ENCODE peak calls at places on chromosomes 4 and X, in ten cellular contexts. L, D, Z, O, S, J, E, Y, G and H are unnamed samples.

GRCh38 chr4:55255171-55255570 is 90.9 kb upstream of the SRD5A3 start:
- DNase-seq in L (no peak), D (no peak), Z (no peak), O (no peak), S (peak), J (no peak), E (no peak), Y (no peak), G (no peak), H (no peak)

GRCh38 chrX:23779025-23779424 is 3.9 kb upstream of the SAT1 start:
- DNase-seq in L (peak), D (no peak), Z (no peak), O (no peak), S (peak), J (no peak), E (no peak), Y (no peak), G (no peak), H (no peak)

GRCh38 chrX:13932416-13932815 is 97.3 kb downstream of the GEMIN8 start:
- DNase-seq in L (no peak), D (no peak), Z (no peak), O (no peak), S (no peak), J (no peak), E (no peak), Y (no peak), G (no peak), H (no peak)

GRCh38 chr4:103996637-103997036 is 276.9 kb upstream of the TACR3 start:
- DNase-seq in L (peak), D (no peak), Z (no peak), O (no peak), S (peak), J (no peak), E (peak), Y (no peak), G (no peak), H (peak)

GRCh38 chrX:46588263-46588662 is 14.7 kb downstream of the CHST7 start:
- DNase-seq in L (peak), D (peak), Z (no peak), O (no peak), S (peak), J (no peak), E (peak), Y (no peak), G (peak), H (no peak)

GRCh38 chr4:86044593-86044985 is 315.3 kb downstream of the MAPK10 start:
- DNase-seq in L (no peak), D (no peak), Z (no peak), O (no peak), S (no peak), J (no peak), E (no peak), Y (no peak), G (no peak), H (no peak)

GRCh38 chr4:184902550-184902949 is 76.8 kb upstream of the ACSL1 start:
- DNase-seq in L (no peak), D (no peak), Z (no peak), O (no peak), S (no peak), J (no peak), E (no peak), Y (no peak), G (no peak), H (no peak)

GRCh38 chrX:3204606-3205005 is 141.8 kb downstream of the MXRA5 start:
- DNase-seq in L (no peak), D (no peak), Z (no peak), O (no peak), S (no peak), J (no peak), E (no peak), Y (no peak), G (no peak), H (no peak)

GRCh38 chr4:133565379-133565778 is 416.3 kb downstream of the PCDH10 start:
- DNase-seq in L (peak), D (no peak), Z (no peak), O (no peak), S (peak), J (no peak), E (no peak), Y (no peak), G (no peak), H (no peak)

GRCh38 chr4:6540879-6541278 is 34.1 kb upstream of the MAN2B2 start:
- DNase-seq in L (no peak), D (no peak), Z (no peak), O (no peak), S (no peak), J (no peak), E (no peak), Y (no peak), G (no peak), H (no peak)